ENCODE peak calls at places on chromosomes 12 and 14, in six cellular contexts. One of them, this sample, is unnamed.

GRCh38 chr14:60353410-60353809 is 104.4 kb downstream of the PPM1A start:
- DNase-seq in psoas muscle: no peak
- DNase-seq in A549: no peak
- DNase-seq in neural progenitor cell: no peak
- DNase-seq in A673: no peak
- DNase-seq in GM23248: no peak
- DNase-seq in this sample: no peak

GRCh38 chr14:31978423-31978822 is 98.7 kb upstream of the ARHGAP5 start:
- DNase-seq in psoas muscle: no peak
- DNase-seq in A549: no peak
- DNase-seq in neural progenitor cell: no peak
- DNase-seq in A673: no peak
- DNase-seq in GM23248: no peak
- DNase-seq in this sample: no peak

GRCh38 chr14:72800848-72801370 is 93.0 kb downstream of the DPF3 start:
- DNase-seq in psoas muscle: no peak
- DNase-seq in A549: no peak
- DNase-seq in neural progenitor cell: no peak
- DNase-seq in A673: no peak
- DNase-seq in GM23248: no peak
- DNase-seq in this sample: no peak

GRCh38 chr12:109600481-109600880 is 26.9 kb downstream of the MVK start:
- DNase-seq in psoas muscle: no peak
- DNase-seq in A549: no peak
- DNase-seq in neural progenitor cell: no peak
- DNase-seq in A673: no peak
- DNase-seq in GM23248: no peak
- DNase-seq in this sample: no peak

GRCh38 chr12:54549774-54550451 is 512 bp downstream of the PDE1B start:
- DNase-seq in psoas muscle: no peak
- DNase-seq in A549: no peak
- DNase-seq in neural progenitor cell: peak
- DNase-seq in A673: peak
- DNase-seq in GM23248: peak
- DNase-seq in this sample: peak

GRCh38 chr14:84036863-84037262 is 1493.1 kb upstream of the FLRT2 start:
- DNase-seq in psoas muscle: no peak
- DNase-seq in A549: no peak
- DNase-seq in neural progenitor cell: no peak
- DNase-seq in A673: no peak
- DNase-seq in GM23248: no peak
- DNase-seq in this sample: peak

GRCh38 chr12:93379432-93380308 is 1.9 kb downstream of the NUDT4 start:
- DNase-seq in psoas muscle: no peak
- DNase-seq in A549: no peak
- DNase-seq in neural progenitor cell: no peak
- DNase-seq in A673: peak
- DNase-seq in GM23248: peak
- DNase-seq in this sample: peak

GRCh38 chr14:44565968-44566367 is 58.9 kb upstream of the FSCB start:
- DNase-seq in psoas muscle: no peak
- DNase-seq in A549: no peak
- DNase-seq in neural progenitor cell: no peak
- DNase-seq in A673: no peak
- DNase-seq in GM23248: no peak
- DNase-seq in this sample: no peak

GRCh38 chr12:39199371-39199770 is 243.5 kb downstream of the KIF21A start:
- DNase-seq in psoas muscle: no peak
- DNase-seq in A549: no peak
- DNase-seq in neural progenitor cell: no peak
- DNase-seq in A673: peak
- DNase-seq in GM23248: no peak
- DNase-seq in this sample: no peak

GRCh38 chr12:85130631-85131030 is 94.5 kb downstream of the LRRIQ1 start:
- DNase-seq in psoas muscle: no peak
- DNase-seq in A549: no peak
- DNase-seq in neural progenitor cell: no peak
- DNase-seq in A673: peak
- DNase-seq in GM23248: peak
- DNase-seq in this sample: peak

GRCh38 chr14:20986811-20987210 is 3.0 kb upstream of the METTL17 start:
- DNase-seq in psoas muscle: no peak
- DNase-seq in A549: peak
- DNase-seq in neural progenitor cell: no peak
- DNase-seq in A673: peak
- DNase-seq in GM23248: peak
- DNase-seq in this sample: peak

GRCh38 chr14:93286212-93286890 is 46.5 kb downstream of the BTBD7 start:
- DNase-seq in psoas muscle: no peak
- DNase-seq in A549: no peak
- DNase-seq in neural progenitor cell: peak
- DNase-seq in A673: no peak
- DNase-seq in GM23248: peak
- DNase-seq in this sample: no peak

GRCh38 chr12:14931359-14931758 is 7.0 kb downstream of the ERP27 start:
- DNase-seq in psoas muscle: no peak
- DNase-seq in A549: no peak
- DNase-seq in neural progenitor cell: no peak
- DNase-seq in A673: no peak
- DNase-seq in GM23248: peak
- DNase-seq in this sample: no peak

GRCh38 chr12:39329015-39329414 is 113.9 kb downstream of the KIF21A start:
- DNase-seq in psoas muscle: no peak
- DNase-seq in A549: no peak
- DNase-seq in neural progenitor cell: no peak
- DNase-seq in A673: peak
- DNase-seq in GM23248: peak
- DNase-seq in this sample: no peak

GRCh38 chr12:15752780-15753179 is 36.4 kb downstream of the EPS8 start:
- DNase-seq in psoas muscle: no peak
- DNase-seq in A549: no peak
- DNase-seq in neural progenitor cell: no peak
- DNase-seq in A673: no peak
- DNase-seq in GM23248: peak
- DNase-seq in this sample: no peak

GRCh38 chr12:49304161-49304560 is 9.2 kb downstream of the PRPH start:
- DNase-seq in psoas muscle: no peak
- DNase-seq in A549: no peak
- DNase-seq in neural progenitor cell: no peak
- DNase-seq in A673: no peak
- DNase-seq in GM23248: peak
- DNase-seq in this sample: peak

GRCh38 chr14:68684466-68685418 is 108.1 kb downstream of the ZFP36L1 start:
- DNase-seq in psoas muscle: no peak
- DNase-seq in A549: no peak
- DNase-seq in neural progenitor cell: no peak
- DNase-seq in A673: peak
- DNase-seq in GM23248: peak
- DNase-seq in this sample: no peak
- H3K27ac ChIP-seq in psoas muscle: no peak
- H3K27ac ChIP-seq in A549: peak
- H3K27ac ChIP-seq in neural progenitor cell: no peak
- H3K27ac ChIP-seq in A673: peak
- H3K27ac ChIP-seq in GM23248: peak
- H3K27ac ChIP-seq in this sample: peak

GRCh38 chr12:121536929-121537813 is 43.7 kb downstream of the KDM2B start:
- DNase-seq in psoas muscle: peak
- DNase-seq in A549: peak
- DNase-seq in neural progenitor cell: peak
- DNase-seq in A673: peak
- DNase-seq in GM23248: peak
- DNase-seq in this sample: peak

GRCh38 chr12:121535150-121536057 is 45.4 kb downstream of the KDM2B start:
- DNase-seq in psoas muscle: no peak
- DNase-seq in A549: no peak
- DNase-seq in neural progenitor cell: no peak
- DNase-seq in A673: no peak
- DNase-seq in GM23248: no peak
- DNase-seq in this sample: no peak

GRCh38 chr12:121534495-121535148 is 46.2 kb downstream of the KDM2B start:
- DNase-seq in psoas muscle: no peak
- DNase-seq in A549: no peak
- DNase-seq in neural progenitor cell: peak
- DNase-seq in A673: no peak
- DNase-seq in GM23248: no peak
- DNase-seq in this sample: no peak

GRCh38 chr12:121537814-121538698 is 42.8 kb downstream of the KDM2B start:
- DNase-seq in psoas muscle: peak
- DNase-seq in A549: no peak
- DNase-seq in neural progenitor cell: peak
- DNase-seq in A673: peak
- DNase-seq in GM23248: peak
- DNase-seq in this sample: no peak

DNA sequence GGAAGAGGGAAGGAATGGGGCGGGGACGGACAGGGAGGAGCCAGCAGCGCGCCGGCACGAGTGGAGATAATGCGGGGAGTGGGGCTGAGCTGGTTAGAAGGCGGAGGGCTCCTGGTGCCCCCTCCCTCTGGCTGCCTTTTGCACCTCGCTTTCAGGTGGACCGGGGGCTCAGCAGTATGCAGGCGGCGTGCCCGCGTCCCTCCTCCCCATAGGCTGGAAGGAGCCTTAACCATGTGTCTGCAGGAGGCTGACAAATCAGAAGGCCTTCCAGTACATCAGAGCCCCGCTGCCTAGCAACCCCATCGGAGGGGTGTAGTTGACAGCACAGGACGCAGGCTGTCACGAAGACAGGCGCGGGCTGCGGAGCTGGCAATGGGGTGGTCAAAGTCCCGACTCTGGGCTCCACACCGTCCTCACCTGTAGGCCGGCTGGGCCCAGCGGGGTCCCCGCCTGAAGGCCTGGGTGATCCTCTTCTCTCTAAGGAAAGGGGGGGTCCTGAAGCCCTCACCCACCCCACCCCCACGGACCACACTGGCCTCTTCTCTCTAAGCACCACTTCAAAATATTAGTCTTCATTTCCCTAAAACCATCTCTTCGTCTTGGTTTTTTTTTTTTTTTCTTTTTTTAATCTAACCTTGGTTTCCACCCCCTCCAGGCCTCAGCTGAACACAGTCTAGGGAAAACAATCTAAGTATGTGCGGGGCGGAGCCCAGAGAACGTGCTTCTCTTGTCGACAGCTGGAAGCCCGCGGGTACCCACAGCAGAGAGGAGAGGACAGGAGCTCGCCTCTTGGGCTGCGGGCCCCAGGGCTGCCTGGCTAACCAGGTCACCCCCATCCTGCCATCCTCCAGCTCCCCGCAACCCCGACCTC is 44.5 kb downstream of the KDM2B start:
- DNase-seq in psoas muscle: peak
- DNase-seq in A549: peak
- DNase-seq in neural progenitor cell: peak
- DNase-seq in A673: peak
- DNase-seq in GM23248: peak
- DNase-seq in this sample: peak
- H3K27ac ChIP-seq in psoas muscle: peak
- H3K27ac ChIP-seq in A549: peak
- H3K27ac ChIP-seq in neural progenitor cell: no peak
- H3K27ac ChIP-seq in A673: peak
- H3K27ac ChIP-seq in GM23248: no peak
- H3K27ac ChIP-seq in this sample: no peak

DNA sequence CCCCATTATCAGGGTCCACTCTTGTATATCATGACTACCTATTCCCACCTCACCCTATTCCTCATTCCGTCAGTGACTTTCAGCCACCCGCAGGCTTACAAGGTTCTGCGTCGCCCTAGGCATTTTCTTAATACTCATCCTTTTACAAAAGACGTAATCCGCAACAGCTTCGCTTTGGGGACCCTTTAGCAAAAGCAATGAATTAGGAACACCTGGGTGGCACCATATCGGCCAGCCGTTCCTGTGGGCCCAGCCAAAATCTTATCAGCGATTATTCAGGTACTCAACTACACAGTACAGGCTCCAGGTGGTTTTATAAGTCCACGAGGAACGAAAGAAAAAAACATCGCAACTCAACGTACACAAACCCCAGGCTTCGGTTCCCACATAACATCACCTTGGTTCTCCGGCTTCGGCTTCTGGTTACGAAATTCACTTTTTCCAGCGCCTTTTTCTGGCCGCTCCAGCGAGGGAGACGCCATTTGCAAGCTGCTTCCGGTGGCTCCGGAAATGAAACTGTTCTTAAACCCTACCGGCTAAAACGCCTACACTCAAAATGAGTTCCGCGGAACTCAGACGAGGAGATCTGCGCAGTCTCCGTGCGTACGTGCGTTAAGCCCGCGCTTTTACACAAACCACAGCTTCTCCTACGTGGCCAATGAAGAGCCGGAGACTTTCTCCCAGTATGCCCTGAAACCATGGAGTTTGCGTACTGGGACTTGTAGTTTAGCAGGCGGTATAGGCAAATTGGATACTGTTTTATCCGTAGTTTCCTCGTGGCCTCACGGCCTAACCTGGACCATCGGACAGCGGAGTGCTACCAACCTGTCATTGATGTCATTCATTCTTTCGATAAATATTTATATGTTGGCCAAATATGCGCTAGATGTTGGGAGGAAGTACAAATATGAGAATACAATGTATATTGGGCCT is at the start of gene KRR1:
- DNase-seq in psoas muscle: peak
- DNase-seq in A549: peak
- DNase-seq in neural progenitor cell: peak
- DNase-seq in A673: peak
- DNase-seq in GM23248: peak
- DNase-seq in this sample: peak
- H3K27ac ChIP-seq in psoas muscle: peak
- H3K27ac ChIP-seq in A549: peak
- H3K27ac ChIP-seq in neural progenitor cell: no peak
- H3K27ac ChIP-seq in A673: peak
- H3K27ac ChIP-seq in GM23248: peak
- H3K27ac ChIP-seq in this sample: peak

DNA sequence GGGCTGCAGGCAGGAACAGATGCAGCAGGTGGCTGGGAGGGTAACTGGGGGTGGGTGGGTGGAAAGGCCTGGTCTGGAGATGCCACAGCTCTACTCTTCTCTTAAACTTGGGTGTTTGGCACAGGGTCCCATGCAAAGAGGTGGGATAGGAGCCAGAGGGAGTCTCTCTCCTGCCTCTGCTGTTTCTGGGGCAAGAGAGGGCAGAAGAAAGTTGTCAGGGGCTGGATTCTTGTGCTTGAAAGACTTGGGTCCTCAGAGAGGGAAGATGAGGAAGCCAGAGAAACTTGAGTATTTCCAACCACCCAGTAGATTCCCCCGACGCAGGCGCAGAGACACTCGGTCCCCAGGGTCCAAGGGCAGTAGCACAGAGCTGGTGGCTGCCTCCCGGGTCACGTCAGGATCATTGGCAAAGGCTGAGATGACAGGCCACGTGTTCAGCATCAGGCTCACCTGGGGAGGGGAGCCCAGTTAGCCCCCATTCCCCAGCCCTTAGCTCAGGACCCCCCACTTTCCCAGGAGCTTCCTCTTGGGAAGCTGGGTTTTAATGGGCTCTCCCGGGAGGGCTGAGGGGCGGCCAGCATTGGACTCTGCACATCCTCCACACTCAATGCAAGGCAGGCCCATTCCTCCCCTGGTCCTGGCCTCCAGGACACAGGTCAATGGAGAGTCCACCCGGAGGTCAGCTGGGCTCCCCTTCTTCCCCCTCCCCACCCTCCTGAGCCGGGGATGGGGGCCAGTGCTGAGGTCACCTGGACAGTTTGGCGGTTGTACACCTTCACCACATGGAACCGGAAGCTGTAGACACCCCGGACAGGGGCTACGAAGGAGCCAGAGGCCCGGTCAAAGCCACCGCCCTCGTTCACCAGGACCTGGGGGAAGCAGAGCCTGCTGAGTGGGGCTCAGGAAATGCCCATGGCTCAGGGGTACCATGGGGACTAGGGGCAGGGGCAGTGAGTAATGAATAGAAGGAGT is 1.6 kb downstream of the CBLN3 start:
- DNase-seq in psoas muscle: no peak
- DNase-seq in A549: no peak
- DNase-seq in neural progenitor cell: no peak
- DNase-seq in A673: no peak
- DNase-seq in GM23248: no peak
- DNase-seq in this sample: no peak
- H3K27ac ChIP-seq in psoas muscle: no peak
- H3K27ac ChIP-seq in A549: no peak
- H3K27ac ChIP-seq in neural progenitor cell: no peak
- H3K27ac ChIP-seq in A673: no peak
- H3K27ac ChIP-seq in GM23248: no peak
- H3K27ac ChIP-seq in this sample: no peak